ENCODE peak calls at places on chromosomes 3 and 15, in five cellular contexts. One of them, this sample, is unnamed.

GRCh38 chr3:40615110-40615915 is 90.6 kb downstream of the ZNF621 start:
- DNase-seq in activated naive CD8-positive, alpha-beta T cell treated with anti-CD3 and anti-CD28 coated beads, Interleukin-2, amount 50 U/mL, for 24 hours: no peak
- DNase-seq in fibroblast of the conjunctiva: no peak
- DNase-seq in pancreas: no peak
- DNase-seq in astrocyte of the spinal cord: no peak
- DNase-seq in this sample: no peak

GRCh38 chr3:184691397-184692131 is 20.3 kb downstream of the MAGEF1 start:
- DNase-seq in activated naive CD8-positive, alpha-beta T cell treated with anti-CD3 and anti-CD28 coated beads, Interleukin-2, amount 50 U/mL, for 24 hours: no peak
- DNase-seq in fibroblast of the conjunctiva: peak
- DNase-seq in pancreas: no peak
- DNase-seq in astrocyte of the spinal cord: no peak
- DNase-seq in this sample: no peak

GRCh38 chr3:188832146-188832545 is 339.6 kb upstream of the TPRG1 start:
- DNase-seq in activated naive CD8-positive, alpha-beta T cell treated with anti-CD3 and anti-CD28 coated beads, Interleukin-2, amount 50 U/mL, for 24 hours: no peak
- DNase-seq in fibroblast of the conjunctiva: no peak
- DNase-seq in pancreas: no peak
- DNase-seq in astrocyte of the spinal cord: no peak
- DNase-seq in this sample: no peak

GRCh38 chr3:46690798-46691197 is 2.7 kb downstream of the ALS2CL start:
- DNase-seq in activated naive CD8-positive, alpha-beta T cell treated with anti-CD3 and anti-CD28 coated beads, Interleukin-2, amount 50 U/mL, for 24 hours: no peak
- DNase-seq in fibroblast of the conjunctiva: no peak
- DNase-seq in pancreas: no peak
- DNase-seq in astrocyte of the spinal cord: no peak
- DNase-seq in this sample: no peak

GRCh38 chr3:191141728-191142127 is 57.3 kb upstream of the OSTN start:
- DNase-seq in activated naive CD8-positive, alpha-beta T cell treated with anti-CD3 and anti-CD28 coated beads, Interleukin-2, amount 50 U/mL, for 24 hours: no peak
- DNase-seq in fibroblast of the conjunctiva: peak
- DNase-seq in pancreas: no peak
- DNase-seq in astrocyte of the spinal cord: peak
- DNase-seq in this sample: peak

GRCh38 chr3:11434017-11434526 is 161.9 kb downstream of the ATG7 start:
- DNase-seq in activated naive CD8-positive, alpha-beta T cell treated with anti-CD3 and anti-CD28 coated beads, Interleukin-2, amount 50 U/mL, for 24 hours: no peak
- DNase-seq in fibroblast of the conjunctiva: peak
- DNase-seq in pancreas: no peak
- DNase-seq in astrocyte of the spinal cord: peak
- DNase-seq in this sample: peak

GRCh38 chr15:52071570-52071969 is 41.0 kb downstream of the BCL2L10 start:
- DNase-seq in activated naive CD8-positive, alpha-beta T cell treated with anti-CD3 and anti-CD28 coated beads, Interleukin-2, amount 50 U/mL, for 24 hours: no peak
- DNase-seq in fibroblast of the conjunctiva: no peak
- DNase-seq in pancreas: no peak
- DNase-seq in astrocyte of the spinal cord: no peak
- DNase-seq in this sample: no peak

GRCh38 chr3:109772520-109772919 is 435.2 kb upstream of the DPPA4 start:
- DNase-seq in activated naive CD8-positive, alpha-beta T cell treated with anti-CD3 and anti-CD28 coated beads, Interleukin-2, amount 50 U/mL, for 24 hours: no peak
- DNase-seq in fibroblast of the conjunctiva: no peak
- DNase-seq in pancreas: no peak
- DNase-seq in astrocyte of the spinal cord: no peak
- DNase-seq in this sample: no peak

GRCh38 chr3:120928991-120929390 is 21.0 kb downstream of the STXBP5L start:
- DNase-seq in activated naive CD8-positive, alpha-beta T cell treated with anti-CD3 and anti-CD28 coated beads, Interleukin-2, amount 50 U/mL, for 24 hours: no peak
- DNase-seq in fibroblast of the conjunctiva: no peak
- DNase-seq in pancreas: no peak
- DNase-seq in astrocyte of the spinal cord: peak
- DNase-seq in this sample: no peak

GRCh38 chr3:42701371-42702065 is 1.1 kb downstream of the HHATL start:
- DNase-seq in activated naive CD8-positive, alpha-beta T cell treated with anti-CD3 and anti-CD28 coated beads, Interleukin-2, amount 50 U/mL, for 24 hours: peak
- DNase-seq in fibroblast of the conjunctiva: no peak
- DNase-seq in pancreas: peak
- DNase-seq in astrocyte of the spinal cord: no peak
- DNase-seq in this sample: no peak

GRCh38 chr15:85582719-85583089 is 202.3 kb downstream of the AKAP13 start:
- DNase-seq in activated naive CD8-positive, alpha-beta T cell treated with anti-CD3 and anti-CD28 coated beads, Interleukin-2, amount 50 U/mL, for 24 hours: peak
- DNase-seq in fibroblast of the conjunctiva: no peak
- DNase-seq in pancreas: no peak
- DNase-seq in astrocyte of the spinal cord: no peak
- DNase-seq in this sample: no peak

GRCh38 chr3:46893146-46893748 is 15.7 kb downstream of the PTH1R start:
- DNase-seq in activated naive CD8-positive, alpha-beta T cell treated with anti-CD3 and anti-CD28 coated beads, Interleukin-2, amount 50 U/mL, for 24 hours: no peak
- DNase-seq in fibroblast of the conjunctiva: no peak
- DNase-seq in pancreas: peak
- DNase-seq in astrocyte of the spinal cord: no peak
- DNase-seq in this sample: no peak

GRCh38 chr15:57321485-57321884 is 54.8 kb upstream of the CGNL1 start:
- DNase-seq in activated naive CD8-positive, alpha-beta T cell treated with anti-CD3 and anti-CD28 coated beads, Interleukin-2, amount 50 U/mL, for 24 hours: no peak
- DNase-seq in fibroblast of the conjunctiva: no peak
- DNase-seq in pancreas: no peak
- DNase-seq in astrocyte of the spinal cord: no peak
- DNase-seq in this sample: no peak

GRCh38 chr3:148466143-148466542 is 231.6 kb upstream of the AGTR1 start:
- DNase-seq in activated naive CD8-positive, alpha-beta T cell treated with anti-CD3 and anti-CD28 coated beads, Interleukin-2, amount 50 U/mL, for 24 hours: peak
- DNase-seq in fibroblast of the conjunctiva: no peak
- DNase-seq in pancreas: no peak
- DNase-seq in astrocyte of the spinal cord: peak
- DNase-seq in this sample: no peak

GRCh38 chr3:59526999-59527398 is 477.2 kb upstream of the CFAP20DC start:
- DNase-seq in activated naive CD8-positive, alpha-beta T cell treated with anti-CD3 and anti-CD28 coated beads, Interleukin-2, amount 50 U/mL, for 24 hours: no peak
- DNase-seq in fibroblast of the conjunctiva: no peak
- DNase-seq in pancreas: no peak
- DNase-seq in astrocyte of the spinal cord: no peak
- DNase-seq in this sample: no peak

GRCh38 chr15:96553931-96554330 is 223.4 kb downstream of the NR2F2 start:
- DNase-seq in activated naive CD8-positive, alpha-beta T cell treated with anti-CD3 and anti-CD28 coated beads, Interleukin-2, amount 50 U/mL, for 24 hours: no peak
- DNase-seq in fibroblast of the conjunctiva: no peak
- DNase-seq in pancreas: no peak
- DNase-seq in astrocyte of the spinal cord: no peak
- DNase-seq in this sample: no peak

GRCh38 chr3:158127250-158128219 is 17.6 kb downstream of the RSRC1 start:
- DNase-seq in activated naive CD8-positive, alpha-beta T cell treated with anti-CD3 and anti-CD28 coated beads, Interleukin-2, amount 50 U/mL, for 24 hours: no peak
- DNase-seq in fibroblast of the conjunctiva: no peak
- DNase-seq in pancreas: no peak
- DNase-seq in astrocyte of the spinal cord: peak
- DNase-seq in this sample: no peak

GRCh38 chr3:145070795-145071194 is 1090.2 kb downstream of the PLOD2 start:
- DNase-seq in activated naive CD8-positive, alpha-beta T cell treated with anti-CD3 and anti-CD28 coated beads, Interleukin-2, amount 50 U/mL, for 24 hours: no peak
- DNase-seq in fibroblast of the conjunctiva: no peak
- DNase-seq in pancreas: no peak
- DNase-seq in astrocyte of the spinal cord: no peak
- DNase-seq in this sample: no peak

GRCh38 chr15:100096700-100097099 is 245.1 kb downstream of the ADAMTS17 start:
- DNase-seq in activated naive CD8-positive, alpha-beta T cell treated with anti-CD3 and anti-CD28 coated beads, Interleukin-2, amount 50 U/mL, for 24 hours: no peak
- DNase-seq in fibroblast of the conjunctiva: no peak
- DNase-seq in pancreas: no peak
- DNase-seq in astrocyte of the spinal cord: no peak
- DNase-seq in this sample: no peak

GRCh38 chr3:14410501-14411165 is 8.2 kb downstream of the SLC6A6 start:
- DNase-seq in activated naive CD8-positive, alpha-beta T cell treated with anti-CD3 and anti-CD28 coated beads, Interleukin-2, amount 50 U/mL, for 24 hours: peak
- DNase-seq in fibroblast of the conjunctiva: peak
- DNase-seq in pancreas: no peak
- DNase-seq in astrocyte of the spinal cord: peak
- DNase-seq in this sample: peak

GRCh38 chr15:66389859-66390382 is 3.2 kb downstream of the MAP2K1 start:
- DNase-seq in activated naive CD8-positive, alpha-beta T cell treated with anti-CD3 and anti-CD28 coated beads, Interleukin-2, amount 50 U/mL, for 24 hours: no peak
- DNase-seq in fibroblast of the conjunctiva: no peak
- DNase-seq in pancreas: no peak
- DNase-seq in astrocyte of the spinal cord: no peak
- DNase-seq in this sample: no peak

GRCh38 chr3:102827386-102827785 is 392.6 kb downstream of the ZPLD1 start:
- DNase-seq in activated naive CD8-positive, alpha-beta T cell treated with anti-CD3 and anti-CD28 coated beads, Interleukin-2, amount 50 U/mL, for 24 hours: no peak
- DNase-seq in fibroblast of the conjunctiva: no peak
- DNase-seq in pancreas: no peak
- DNase-seq in astrocyte of the spinal cord: no peak
- DNase-seq in this sample: no peak

GRCh38 chr15:95857758-95858157 is 472.7 kb upstream of the NR2F2 start:
- DNase-seq in activated naive CD8-positive, alpha-beta T cell treated with anti-CD3 and anti-CD28 coated beads, Interleukin-2, amount 50 U/mL, for 24 hours: no peak
- DNase-seq in fibroblast of the conjunctiva: no peak
- DNase-seq in pancreas: no peak
- DNase-seq in astrocyte of the spinal cord: no peak
- DNase-seq in this sample: no peak

GRCh38 chr15:73989001-73989798 is 2.9 kb downstream of the STOML1 start:
- DNase-seq in activated naive CD8-positive, alpha-beta T cell treated with anti-CD3 and anti-CD28 coated beads, Interleukin-2, amount 50 U/mL, for 24 hours: no peak
- DNase-seq in fibroblast of the conjunctiva: no peak
- DNase-seq in pancreas: no peak
- DNase-seq in astrocyte of the spinal cord: peak
- DNase-seq in this sample: peak

GRCh38 chr3:195213639-195214315 is 57.2 kb downstream of the XXYLT1 start:
- DNase-seq in activated naive CD8-positive, alpha-beta T cell treated with anti-CD3 and anti-CD28 coated beads, Interleukin-2, amount 50 U/mL, for 24 hours: no peak
- DNase-seq in fibroblast of the conjunctiva: no peak
- DNase-seq in pancreas: no peak
- DNase-seq in astrocyte of the spinal cord: no peak
- DNase-seq in this sample: no peak

GRCh38 chr3:194045289-194045688 is 90.7 kb upstream of the HES1 start:
- DNase-seq in activated naive CD8-positive, alpha-beta T cell treated with anti-CD3 and anti-CD28 coated beads, Interleukin-2, amount 50 U/mL, for 24 hours: no peak
- DNase-seq in fibroblast of the conjunctiva: no peak
- DNase-seq in pancreas: no peak
- DNase-seq in astrocyte of the spinal cord: no peak
- DNase-seq in this sample: no peak

GRCh38 chr3:127652246-127652995 is 20.3 kb upstream of the ABTB1 start:
- DNase-seq in activated naive CD8-positive, alpha-beta T cell treated with anti-CD3 and anti-CD28 coated beads, Interleukin-2, amount 50 U/mL, for 24 hours: peak
- DNase-seq in fibroblast of the conjunctiva: peak
- DNase-seq in pancreas: no peak
- DNase-seq in astrocyte of the spinal cord: peak
- DNase-seq in this sample: no peak

GRCh38 chr15:81103857-81104256 is 30.2 kb upstream of the CFAP161 start:
- DNase-seq in activated naive CD8-positive, alpha-beta T cell treated with anti-CD3 and anti-CD28 coated beads, Interleukin-2, amount 50 U/mL, for 24 hours: no peak
- DNase-seq in fibroblast of the conjunctiva: no peak
- DNase-seq in pancreas: no peak
- DNase-seq in astrocyte of the spinal cord: no peak
- DNase-seq in this sample: no peak

GRCh38 chr3:57062119-57062631 is 1.7 kb downstream of the SPATA12 start:
- DNase-seq in activated naive CD8-positive, alpha-beta T cell treated with anti-CD3 and anti-CD28 coated beads, Interleukin-2, amount 50 U/mL, for 24 hours: no peak
- DNase-seq in fibroblast of the conjunctiva: no peak
- DNase-seq in pancreas: no peak
- DNase-seq in astrocyte of the spinal cord: no peak
- DNase-seq in this sample: no peak

GRCh38 chr3:193895409-193895808 is 240.5 kb upstream of the HES1 start:
- DNase-seq in activated naive CD8-positive, alpha-beta T cell treated with anti-CD3 and anti-CD28 coated beads, Interleukin-2, amount 50 U/mL, for 24 hours: no peak
- DNase-seq in fibroblast of the conjunctiva: no peak
- DNase-seq in pancreas: no peak
- DNase-seq in astrocyte of the spinal cord: no peak
- DNase-seq in this sample: no peak

GRCh38 chr3:183895296-183895695 is 10.6 kb upstream of the PARL start:
- DNase-seq in activated naive CD8-positive, alpha-beta T cell treated with anti-CD3 and anti-CD28 coated beads, Interleukin-2, amount 50 U/mL, for 24 hours: no peak
- DNase-seq in fibroblast of the conjunctiva: peak
- DNase-seq in pancreas: no peak
- DNase-seq in astrocyte of the spinal cord: peak
- DNase-seq in this sample: peak

GRCh38 chr15:101431748-101432147 is 57.8 kb downstream of the PCSK6 start:
- DNase-seq in activated naive CD8-positive, alpha-beta T cell treated with anti-CD3 and anti-CD28 coated beads, Interleukin-2, amount 50 U/mL, for 24 hours: no peak
- DNase-seq in fibroblast of the conjunctiva: no peak
- DNase-seq in pancreas: no peak
- DNase-seq in astrocyte of the spinal cord: no peak
- DNase-seq in this sample: no peak

GRCh38 chr3:71972031-71972430 is 187.1 kb upstream of the PROK2 start:
- DNase-seq in activated naive CD8-positive, alpha-beta T cell treated with anti-CD3 and anti-CD28 coated beads, Interleukin-2, amount 50 U/mL, for 24 hours: no peak
- DNase-seq in fibroblast of the conjunctiva: no peak
- DNase-seq in pancreas: no peak
- DNase-seq in astrocyte of the spinal cord: no peak
- DNase-seq in this sample: no peak

GRCh38 chr3:179811321-179812095 is 158.7 kb downstream of the USP13 start:
- DNase-seq in activated naive CD8-positive, alpha-beta T cell treated with anti-CD3 and anti-CD28 coated beads, Interleukin-2, amount 50 U/mL, for 24 hours: peak
- DNase-seq in fibroblast of the conjunctiva: peak
- DNase-seq in pancreas: no peak
- DNase-seq in astrocyte of the spinal cord: peak
- DNase-seq in this sample: peak

GRCh38 chr15:85785887-85786777 is 8.6 kb downstream of the KLHL25 start:
- DNase-seq in activated naive CD8-positive, alpha-beta T cell treated with anti-CD3 and anti-CD28 coated beads, Interleukin-2, amount 50 U/mL, for 24 hours: no peak
- DNase-seq in fibroblast of the conjunctiva: no peak
- DNase-seq in pancreas: peak
- DNase-seq in astrocyte of the spinal cord: peak
- DNase-seq in this sample: no peak

This sample was measured in AG04450.